ENCODE peak calls at places on chromosomes 12 and 14, in nine cellular contexts. Y is lower leg skin, C is sigmoid colon, J is OCI-LY7, T is suprapubic skin, R is osteoblast, G is cardiac fibroblast, A is ovary, K is mucosa of descending colon. F is an unnamed sample.
A peak's percentile ranks its signal among the peaks of the same experiment; 100 is the strongest.

GRCh38 chr14:94026886-94027469 is 838 bp downstream of the OTUB2 start:
- DNase-seq in Y (no peak), C (no peak), J (no peak), T (no peak), R (no peak), G (no peak), A (no peak), K (no peak), F (no peak)

GRCh38 chr14:74648643-74649042 is 36.6 kb upstream of the LTBP2 start:
- DNase-seq in Y (no peak), C (peak; percentile 39), J (no peak), T (no peak), R (no peak), G (no peak), A (no peak), K (no peak), F (no peak)

GRCh38 chr12:89960607-89961394 is 252.2 kb upstream of the ATP2B1 start:
- DNase-seq in Y (no peak), C (no peak), J (no peak), T (no peak), R (no peak), G (peak; percentile 26), A (no peak), K (peak; percentile 95), F (no peak)

GRCh38 chr14:106490442-106490841 is 964.1 kb downstream of the TMEM121 start:
- DNase-seq in Y (no peak), C (no peak), J (no peak), T (no peak), R (no peak), G (no peak), A (no peak), K (no peak), F (no peak)

GRCh38 chr12:111442301-111443045 is 36.8 kb downstream of the SH2B3 start:
- DNase-seq in Y (no peak), C (peak; percentile 66), J (no peak), T (no peak), R (peak; percentile 19), G (no peak), A (peak; percentile 30), K (no peak), F (no peak)

GRCh38 chr14:99412122-99413061 is 68.3 kb downstream of the SETD3 start:
- DNase-seq in Y (no peak), C (no peak), J (no peak), T (no peak), R (peak; percentile 92), G (peak; percentile 28), A (peak; percentile 48), K (no peak), F (peak; percentile 49)

GRCh38 chr14:58755026-58755929 is 117.5 kb downstream of the DACT1 start:
- DNase-seq in Y (no peak), C (no peak), J (no peak), T (no peak), R (no peak), G (no peak), A (no peak), K (peak; percentile 35), F (no peak)

GRCh38 chr12:92248977-92249376 is 103.3 kb upstream of the BTG1 start:
- DNase-seq in Y (no peak), C (no peak), J (no peak), T (no peak), R (no peak), G (no peak), A (no peak), K (no peak), F (no peak)

GRCh38 chr12:107593713-107594381 is 91.8 kb upstream of the PWP1 start:
- DNase-seq in Y (no peak), C (no peak), J (peak; percentile 68), T (no peak), R (no peak), G (no peak), A (no peak), K (no peak), F (no peak)

GRCh38 chr12:115088328-115088994 is 404.5 kb upstream of the TBX3 start:
- DNase-seq in Y (no peak), C (no peak), J (no peak), T (no peak), R (no peak), G (peak; percentile 7), A (no peak), K (no peak), F (no peak)

GRCh38 chr12:109293106-109293505 is 16.0 kb downstream of the FOXN4 start:
- DNase-seq in Y (no peak), C (peak; percentile 49), J (no peak), T (no peak), R (peak; percentile 55), G (no peak), A (no peak), K (no peak), F (no peak)

GRCh38 chr14:43896044-43896443 is 611.0 kb downstream of the FSCB start:
- DNase-seq in Y (no peak), C (no peak), J (no peak), T (no peak), R (no peak), G (no peak), A (no peak), K (no peak), F (no peak)

GRCh38 chr12:32302218-32302826 is 97.0 kb upstream of the FGD4 start:
- DNase-seq in Y (no peak), C (no peak), J (peak; percentile 89), T (no peak), R (peak; percentile 31), G (peak; percentile 46), A (no peak), K (peak; percentile 51), F (no peak)

GRCh38 chr14:23517650-23518329 is 33.8 kb downstream of the ZFHX2 start:
- DNase-seq in Y (no peak), C (no peak), J (no peak), T (no peak), R (peak; percentile 44), G (no peak), A (no peak), K (no peak), F (no peak)
- TF ChIP-seq CTCF in Y (no peak), C (no peak), J (no peak), T (no peak), R (no peak), G (no peak), A (no peak), K (no peak), F (no peak)

GRCh38 chr12:64457466-64457865 is 5.5 kb downstream of the TBK1 start:
- DNase-seq in Y (no peak), C (no peak), J (no peak), T (no peak), R (no peak), G (no peak), A (no peak), K (no peak), F (no peak)
- H3K4me3 ChIP-seq in Y (no peak overlapping the region), C (no peak overlapping the region), J (no peak overlapping the region), T (no peak overlapping the region), R (no peak overlapping the region), G (no peak overlapping the region), A (no peak overlapping the region), K (no peak overlapping the region), F (no peak overlapping the region)

GRCh38 chr12:79115743-79116142 is 251.2 kb downstream of the SYT1 start:
- DNase-seq in Y (no peak), C (no peak), J (no peak), T (no peak), R (no peak), G (no peak), A (no peak), K (no peak), F (no peak)

GRCh38 chr12:79114896-79115295 is 250.3 kb downstream of the SYT1 start:
- DNase-seq in Y (no peak), C (no peak), J (no peak), T (no peak), R (no peak), G (no peak), A (no peak), K (no peak), F (no peak)

GRCh38 chr12:79121486-79121885 is 256.9 kb downstream of the SYT1 start:
- DNase-seq in Y (no peak), C (no peak), J (peak; percentile 6), T (no peak), R (peak; percentile 27), G (peak; percentile 2), A (no peak), K (no peak), F (no peak)

GRCh38 chr12:79124385-79124784 is 259.8 kb downstream of the SYT1 start:
- DNase-seq in Y (no peak), C (no peak), J (no peak), T (no peak), R (no peak), G (no peak), A (no peak), K (no peak), F (no peak)

GRCh38 chr12:79119796-79120195 is 255.2 kb downstream of the SYT1 start:
- DNase-seq in Y (no peak), C (no peak), J (no peak), T (no peak), R (no peak), G (peak; percentile 2), A (no peak), K (no peak), F (no peak)
- TF ChIP-seq CTCF in Y (no peak), C (no peak), J (no peak), T (no peak), R (no peak), G (no peak), A (no peak), K (no peak), F (no peak)

GRCh38 chr12:131885543-131886057 is 8.8 kb upstream of the ULK1 start:
- DNase-seq in Y (no peak), C (no peak), J (no peak), T (no peak), R (no peak), G (no peak), A (no peak), K (no peak), F (no peak)
- H3K4me3 ChIP-seq in Y (no peak overlapping the region), C (no peak overlapping the region), J (no peak overlapping the region), T (no peak overlapping the region), R (no peak overlapping the region), G (no peak overlapping the region), A (no peak overlapping the region), K (no peak overlapping the region), F (no peak overlapping the region)

DNA sequence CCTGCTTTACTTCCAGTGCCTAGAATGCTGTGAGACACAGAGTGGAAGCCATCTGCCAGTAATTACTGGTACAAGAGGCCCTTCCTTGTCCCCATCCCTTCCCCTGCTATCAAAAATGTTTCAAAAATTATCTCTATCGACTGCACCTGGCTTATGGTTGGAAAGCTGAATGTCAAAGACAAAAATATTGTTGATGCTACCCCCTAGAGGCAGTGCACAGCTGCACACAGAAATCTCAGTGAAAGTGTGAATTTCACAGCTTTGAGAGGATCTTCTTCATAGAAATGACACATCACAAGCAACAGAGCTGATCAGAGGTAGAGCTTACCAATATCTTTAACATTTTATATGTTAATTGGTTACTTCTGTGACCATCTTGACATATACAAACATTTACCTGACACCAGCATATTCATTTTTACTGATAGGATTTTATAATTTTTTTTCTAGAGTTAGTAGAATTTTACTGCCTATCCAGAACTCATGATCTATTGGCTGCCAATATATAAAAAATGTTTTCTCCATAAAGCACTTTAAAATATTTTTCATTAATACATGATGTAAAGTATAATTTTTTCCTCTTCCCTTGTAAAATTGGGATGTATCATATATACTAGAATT is 138.0 kb downstream of the AACS start:
- DNase-seq in Y (no peak), C (no peak), J (peak; percentile 75), T (no peak), R (no peak), G (no peak), A (no peak), K (peak; percentile 19), F (no peak)
- TF ChIP-seq CTCF in Y (no peak), C (no peak), J (peak; percentile 93), T (peak; percentile 18), R (peak; percentile 58), G (peak; percentile 57), A (no peak), K (no peak), F (peak; percentile 71)